ENCODE peak calls at places on chromosomes 11 and 22, in five cellular contexts. H is AG04450, S is uterus, G is mammary epithelial cell, Y is stomach. D is an unnamed sample. For H3K27me3, the result is how much of the 10 kb centered on the place peaks cover.

GRCh38 chr11:35714882-35715612 is 52.5 kb downstream of the TRIM44 start:
- DNase-seq in H (no peak), S (no peak), G (peak), Y (no peak), D (peak)

GRCh38 chr11:103448966-103449365 is 339.7 kb downstream of the DYNC2H1 start:
- DNase-seq in H (no peak), S (no peak), G (no peak), Y (no peak), D (no peak)

GRCh38 chr11:69360606-69361005 is 66.7 kb downstream of the MYEOV start:
- DNase-seq in H (no peak), S (no peak), G (no peak), Y (peak), D (no peak)

GRCh38 chr11:102415252-102415916 is 37.2 kb downstream of the TMEM123 start:
- DNase-seq in H (no peak), S (no peak), G (no peak), Y (no peak), D (no peak)

GRCh38 chr11:68016161-68016903 is 6.2 kb downstream of the ALDH3B1 start:
- DNase-seq in H (no peak), S (no peak), G (no peak), Y (no peak), D (no peak)

GRCh38 chr22:29901354-29901753 is 18.4 kb downstream of the MTMR3 start:
- DNase-seq in H (no peak), S (no peak), G (no peak), Y (no peak), D (no peak)

GRCh38 chr11:11409224-11409623 is 56.2 kb upstream of the CSNK2A3 start:
- DNase-seq in H (no peak), S (no peak), G (no peak), Y (no peak), D (no peak)

GRCh38 chr22:29773233-29773632 is 6.1 kb downstream of the UQCR10 start:
- DNase-seq in H (no peak), S (no peak), G (peak), Y (no peak), D (no peak)

GRCh38 chr11:61545341-61545740 is 35.5 kb downstream of the SYT7 start:
- DNase-seq in H (no peak), S (no peak), G (no peak), Y (no peak), D (peak)
- H3K27me3 ChIP-seq in H (under half), S (under half), G (under half), Y (under half), D (under half)

DNA sequence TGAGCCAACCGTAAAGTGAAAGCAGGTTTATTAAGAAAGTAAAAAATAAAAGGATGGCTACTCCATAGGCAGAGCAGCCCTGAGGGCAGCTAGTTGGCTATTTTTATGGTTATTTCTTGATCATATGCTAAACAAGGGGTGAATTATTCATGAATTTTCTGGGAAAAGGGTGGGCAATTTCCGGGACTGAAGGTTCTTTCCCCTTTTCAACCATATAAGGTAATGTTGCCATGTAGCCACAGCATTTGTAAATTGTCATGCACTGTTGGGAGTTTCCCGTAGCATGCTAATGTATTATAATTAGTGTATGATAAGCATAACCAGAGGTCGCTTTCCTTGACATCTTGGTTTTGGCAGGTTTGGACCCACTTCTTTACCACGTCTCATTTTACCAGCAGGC is 610.4 kb upstream of the B3GAT1 start:
- DNase-seq in H (no peak), S (no peak), G (no peak), Y (no peak), D (no peak)
- H3K27ac ChIP-seq in H (no peak), S (no peak), G (no peak), Y (no peak), D (no peak)

DNA sequence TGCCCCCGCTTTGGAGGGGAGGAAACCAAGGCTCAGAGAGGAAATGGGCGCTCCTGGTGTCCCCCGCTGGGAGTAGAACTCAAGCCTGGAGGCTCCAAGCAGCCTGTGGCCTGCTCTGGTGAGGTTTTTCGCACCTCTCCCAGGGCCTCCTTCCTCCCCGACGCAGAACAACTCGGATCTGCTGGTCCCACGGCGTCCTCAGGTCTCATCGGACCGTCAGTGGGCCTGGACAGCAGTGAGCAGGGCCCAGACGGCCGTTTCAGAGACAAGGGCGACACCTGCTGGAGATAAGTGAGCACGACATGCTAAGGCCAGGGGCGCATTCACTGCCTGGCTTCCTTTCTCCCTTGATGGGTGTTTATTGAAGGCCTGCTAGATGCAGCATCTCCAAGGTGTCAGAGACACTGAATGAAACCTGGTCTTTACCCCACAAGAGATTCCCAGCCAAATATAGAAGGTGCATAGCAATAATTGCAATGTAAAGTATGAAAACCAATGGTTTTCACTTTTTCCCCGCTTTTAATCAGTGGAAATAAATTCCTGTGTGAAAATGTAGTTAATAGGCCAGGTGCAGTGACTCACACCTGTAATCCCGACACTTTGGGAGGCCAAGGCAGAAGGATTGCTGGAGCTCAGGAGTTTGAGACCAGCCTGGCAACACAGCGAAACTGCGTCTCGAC is 26.9 kb upstream of the CD82 start:
- DNase-seq in H (peak), S (peak), G (peak), Y (peak), D (peak)
- H3K27me3 ChIP-seq in H (under half), S (under half), G (under half), Y (under half), D (under half)

GRCh38 chr22:39462443-39463147 is 5.8 kb downstream of the MGAT3 start:
- DNase-seq in H (no peak), S (no peak), G (no peak), Y (no peak), D (no peak)

GRCh38 chr22:39459681-39460080 is 2.9 kb downstream of the MGAT3 start:
- DNase-seq in H (no peak), S (no peak), G (no peak), Y (no peak), D (no peak)

GRCh38 chr22:39466228-39467006 is 9.6 kb downstream of the MGAT3 start:
- DNase-seq in H (no peak), S (no peak), G (no peak), Y (no peak), D (no peak)

GRCh38 chr22:39463931-39464390 is 7.1 kb downstream of the MGAT3 start:
- DNase-seq in H (no peak), S (no peak), G (no peak), Y (no peak), D (no peak)

GRCh38 chr22:39463277-39463676 is 6.5 kb downstream of the MGAT3 start:
- DNase-seq in H (no peak), S (no peak), G (no peak), Y (no peak), D (no peak)
- H3K27ac ChIP-seq in H (no peak), S (no peak), G (no peak), Y (no peak), D (no peak)

DNA sequence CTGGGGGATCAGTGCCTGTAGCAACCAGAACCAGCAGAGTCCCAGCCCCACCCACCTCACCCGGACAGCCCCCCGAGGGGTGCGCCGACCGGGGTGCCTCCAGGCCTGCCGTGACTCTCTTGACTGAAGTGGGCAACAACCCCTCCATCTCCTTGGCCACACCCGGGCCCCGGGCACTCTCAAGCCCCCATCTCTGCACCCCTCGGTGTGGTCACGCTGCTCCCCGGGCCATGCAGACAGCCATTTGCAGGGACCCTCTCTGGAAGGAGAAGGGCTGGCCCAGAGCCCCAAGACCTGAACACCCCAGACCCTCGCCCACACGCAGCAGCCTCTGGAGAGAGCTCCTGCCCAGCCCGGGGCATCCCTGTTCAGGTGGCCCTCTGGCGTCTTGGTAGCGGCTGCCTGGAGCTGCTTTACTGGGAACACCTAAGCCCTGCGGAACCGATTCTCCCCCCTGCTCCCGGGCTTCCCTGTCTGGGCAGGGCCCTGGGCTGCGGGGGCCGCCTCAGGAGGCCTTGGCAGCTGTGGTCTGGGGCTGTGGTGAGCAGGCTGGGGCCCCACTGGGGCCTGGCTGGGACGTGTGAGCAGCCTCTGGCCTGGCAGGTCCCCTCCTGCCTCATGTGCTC is 84.9 kb downstream of the WNT7B start:
- DNase-seq in H (no peak), S (no peak), G (no peak), Y (no peak), D (no peak)
- H3K27me3 ChIP-seq in H (under half), S (under half), G (under half), Y (under half), D (under half)

GRCh38 chr11:119689318-119689717 is 39.7 kb downstream of the NECTIN1 start:
- DNase-seq in H (no peak), S (no peak), G (no peak), Y (no peak), D (no peak)

GRCh38 chr11:119691020-119691666 is 37.9 kb downstream of the NECTIN1 start:
- DNase-seq in H (no peak), S (no peak), G (peak), Y (no peak), D (no peak)

GRCh38 chr11:119686483-119686882 is 42.5 kb downstream of the NECTIN1 start:
- DNase-seq in H (no peak), S (no peak), G (peak), Y (no peak), D (no peak)

GRCh38 chr11:119687220-119688046 is 41.6 kb downstream of the NECTIN1 start:
- DNase-seq in H (no peak), S (no peak), G (no peak), Y (no peak), D (no peak)

DNA sequence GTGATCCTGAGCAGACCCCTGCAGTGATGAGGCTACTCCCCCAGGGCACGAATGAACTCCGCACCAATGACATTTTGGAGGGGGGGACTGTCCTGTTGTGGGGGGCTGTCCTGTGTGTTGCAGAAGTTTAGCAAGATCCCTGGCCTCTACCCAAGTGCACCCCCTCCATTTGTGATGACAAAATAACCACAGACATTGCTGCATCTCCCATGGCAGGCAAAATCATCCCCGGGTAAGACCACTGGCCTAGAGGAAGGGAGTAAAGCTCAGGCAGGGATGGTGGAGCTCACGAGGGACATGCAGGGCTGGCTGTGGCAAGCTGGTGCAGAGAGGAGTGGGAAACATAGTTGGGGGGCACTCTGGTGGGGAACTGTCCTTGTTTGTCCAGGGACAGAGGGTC is 40.6 kb downstream of the NECTIN1 start:
- DNase-seq in H (no peak), S (no peak), G (no peak), Y (no peak), D (no peak)
- H3K27ac ChIP-seq in H (no peak), S (no peak), G (peak), Y (no peak), D (no peak)

GRCh38 chr22:49699928-49700498 is 127.7 kb downstream of the BRD1 start:
- DNase-seq in H (no peak), S (no peak), G (no peak), Y (no peak), D (no peak)

GRCh38 chr22:49703990-49704344 is 123.7 kb downstream of the BRD1 start:
- DNase-seq in H (no peak), S (no peak), G (no peak), Y (no peak), D (no peak)

GRCh38 chr22:49701380-49702067 is 126.1 kb downstream of the BRD1 start:
- DNase-seq in H (no peak), S (no peak), G (no peak), Y (no peak), D (no peak)

GRCh38 chr22:49703391-49703926 is 124.2 kb downstream of the BRD1 start:
- DNase-seq in H (no peak), S (no peak), G (no peak), Y (no peak), D (no peak)

GRCh38 chr22:49702068-49702397 is 125.6 kb downstream of the BRD1 start:
- DNase-seq in H (no peak), S (no peak), G (no peak), Y (no peak), D (no peak)
- H3K27me3 ChIP-seq in H (under half), S (under half), G (under half), Y (under half), D (under half)

GRCh38 chr11:134997652-134998320 is 585.7 kb upstream of the B3GAT1 start:
- DNase-seq in H (no peak), S (no peak), G (no peak), Y (no peak), D (no peak)

GRCh38 chr11:134994431-134994830 is 582.4 kb upstream of the B3GAT1 start:
- DNase-seq in H (no peak), S (no peak), G (no peak), Y (no peak), D (no peak)

GRCh38 chr11:134995746-134996145 is 583.7 kb upstream of the B3GAT1 start:
- DNase-seq in H (no peak), S (no peak), G (no peak), Y (no peak), D (no peak)

GRCh38 chr11:134988495-134988894 is 576.5 kb upstream of the B3GAT1 start:
- DNase-seq in H (no peak), S (no peak), G (no peak), Y (no peak), D (no peak)

GRCh38 chr11:134993691-134994243 is 581.7 kb upstream of the B3GAT1 start:
- DNase-seq in H (no peak), S (no peak), G (no peak), Y (no peak), D (no peak)
- H3K27ac ChIP-seq in H (no peak), S (no peak), G (no peak), Y (no peak), D (no peak)

GRCh38 chr11:45554230-45554967 is 111.0 kb downstream of the CHST1 start:
- DNase-seq in H (no peak), S (peak), G (no peak), Y (no peak), D (no peak)

GRCh38 chr11:45551181-45551580 is 114.2 kb downstream of the CHST1 start:
- DNase-seq in H (no peak), S (no peak), G (no peak), Y (no peak), D (no peak)

GRCh38 chr11:45556851-45557707 is 108.3 kb downstream of the CHST1 start:
- DNase-seq in H (no peak), S (no peak), G (peak), Y (no peak), D (no peak)

DNA sequence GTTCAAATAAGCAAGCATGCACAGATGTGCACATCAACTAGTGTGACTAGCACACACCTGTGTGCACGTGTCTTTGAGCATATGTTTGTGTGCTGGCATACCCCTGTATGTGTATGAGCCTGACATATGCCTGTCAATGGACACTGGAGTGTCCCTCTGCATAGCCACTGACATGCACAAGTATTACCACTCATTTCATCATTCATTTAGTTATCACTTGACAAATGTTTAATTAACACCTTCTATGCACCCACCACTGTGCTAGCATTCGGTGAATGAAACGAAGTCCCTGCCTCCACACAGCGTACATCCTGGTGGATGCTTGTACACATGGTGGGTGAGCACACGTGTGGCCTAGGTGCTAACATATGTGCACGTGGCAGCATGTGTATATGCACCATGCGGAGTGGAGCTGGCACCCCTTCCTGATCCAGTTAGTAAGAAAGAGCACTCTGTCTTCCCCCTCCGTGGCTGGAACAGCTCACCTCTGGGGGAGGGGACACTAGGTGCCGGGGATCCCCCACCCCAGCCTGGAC is 112.0 kb downstream of the CHST1 start:
- DNase-seq in H (no peak), S (no peak), G (no peak), Y (no peak), D (no peak)
- H3K27me3 ChIP-seq in H (under half), S (under half), G (under half), Y (under half), D (under half)